ENCODE peak calls at places on chromosomes 11 and 22, in four cellular contexts. A, V, J and K are unnamed samples.
A peak's percentile ranks its signal among the peaks of the same experiment; 100 is the strongest.

GRCh38 chr11:2531987-2532703 is 87.3 kb downstream of the KCNQ1 start:
- DNase-seq in A (no peak), J (no peak), V (no peak), K (no peak)

GRCh38 chr11:7971846-7972245 is 6.6 kb upstream of the NLRP10 start:
- DNase-seq in A (no peak), J (no peak), V (no peak), K (no peak)

GRCh38 chr22:17797721-17798559 is 23.7 kb upstream of the BID start:
- DNase-seq in A (no peak), V (no peak), J (no peak), K (peak; percentile 78)

GRCh38 chr11:11416502-11416901 is 63.5 kb upstream of the CSNK2A3 start:
- DNase-seq in V (no peak), A (no peak), J (no peak), K (no peak)

GRCh38 chr11:44711772-44712608 is 14.8 kb upstream of the TSPAN18 start:
- DNase-seq in J (no peak), A (no peak), V (no peak), K (no peak)

GRCh38 chr11:17300372-17300771 is 23.8 kb downstream of the NUCB2 start:
- DNase-seq in A (no peak), J (no peak), V (no peak), K (no peak)

GRCh38 chr22:49959782-49960158 is 802 bp upstream of the PIM3 start:
- DNase-seq in A (peak; percentile 65), V (no peak), J (peak; percentile 84), K (no peak)

GRCh38 chr11:38254849-38255248 is 1656.8 kb upstream of the RAG2 start:
- DNase-seq in A (no peak), V (no peak), J (no peak), K (no peak)

GRCh38 chr11:32113637-32114203 is 22.8 kb downstream of the RCN1 start:
- DNase-seq in J (peak; percentile 19), V (no peak), A (no peak), K (no peak)

GRCh38 chr11:9386086-9386485 is 1.6 kb downstream of the IPO7 start:
- DNase-seq in V (no peak), J (no peak), A (no peak), K (no peak)

GRCh38 chr22:38295863-38296262 is 21.4 kb downstream of the CSNK1E start:
- DNase-seq in J (peak; percentile 35), A (no peak), V (no peak), K (no peak)

GRCh38 chr11:91081440-91082088 is 858.7 kb upstream of the CHORDC1 start:
- DNase-seq in A (no peak), J (peak; percentile 58), V (peak; percentile 35), K (no peak)

GRCh38 chr11:77401486-77402217 is 72.2 kb downstream of the PAK1 start:
- DNase-seq in A (no peak), V (no peak), J (peak; percentile 50), K (no peak)

GRCh38 chr22:26732284-26732683 is 74.9 kb downstream of the MIAT start:
- DNase-seq in V (no peak), A (no peak), J (no peak), K (no peak)

GRCh38 chr11:19201737-19202605 is at the start of gene CSRP3:
- DNase-seq in J (no peak), V (peak; percentile 80), A (no peak), K (no peak)

GRCh38 chr22:40279017-40279416 is 67.3 kb upstream of the ADSL start:
- DNase-seq in J (no peak), A (peak; percentile 15), V (no peak), K (no peak)

GRCh38 chr11:121265586-121265985 is 27.0 kb upstream of the SC5D start:
- DNase-seq in V (no peak), J (no peak), A (no peak), K (no peak)

GRCh38 chr22:46467006-46467405 is 70.4 kb downstream of the CELSR1 start:
- DNase-seq in V (no peak), J (no peak), A (no peak), K (no peak)

GRCh38 chr11:21537980-21538379 is 654.9 kb upstream of the ANO5 start:
- DNase-seq in V (no peak), J (no peak), A (no peak), K (no peak)

GRCh38 chr22:46105494-46106278 is 44.6 kb upstream of the PPARA start:
- DNase-seq in A (no peak), V (no peak), J (no peak), K (no peak)

GRCh38 chr11:91163619-91164451 is 941.0 kb upstream of the CHORDC1 start:
- DNase-seq in V (no peak), A (no peak), J (no peak), K (no peak)

GRCh38 chr11:69694781-69695180 is 9.0 kb downstream of the FGF19 start:
- DNase-seq in V (no peak), A (no peak), J (peak; percentile 33), K (no peak)

GRCh38 chr11:122852071-122852831 is 14.0 kb downstream of the CRTAM start:
- DNase-seq in J (no peak), V (no peak), A (peak; percentile 73), K (no peak)

GRCh38 chr11:17528181-17528691 is 16.0 kb downstream of the USH1C start:
- DNase-seq in V (peak; percentile 47), A (peak; percentile 70), J (no peak), K (peak; percentile 78)

GRCh38 chr22:30565341-30565740 is 9.1 kb downstream of the GAL3ST1 start:
- DNase-seq in A (no peak), V (no peak), J (no peak), K (no peak)

GRCh38 chr11:18936002-18936673 is 3.1 kb downstream of the MRGPRX1 start:
- DNase-seq in V (no peak), A (no peak), J (no peak), K (no peak)

GRCh38 chr11:113023228-113023627 is 62.0 kb downstream of the NCAM1 start:
- DNase-seq in J (no peak), A (no peak), V (no peak), K (no peak)

GRCh38 chr11:1271002-1271401 is 38.4 kb downstream of the TOLLIP start:
- DNase-seq in V (no peak), A (no peak), J (no peak), K (no peak)

GRCh38 chr11:1271406-1271805 is 38.0 kb downstream of the TOLLIP start:
- DNase-seq in A (no peak), J (no peak), V (no peak), K (no peak)

GRCh38 chr11:1271927-1272326 is 37.5 kb downstream of the TOLLIP start:
- DNase-seq in V (no peak), A (no peak), J (no peak), K (no peak)

GRCh38 chr11:1270476-1270875 is 39.0 kb downstream of the TOLLIP start:
- DNase-seq in J (no peak), V (no peak), A (no peak), K (no peak)

GRCh38 chr11:1269957-1270356 is 39.5 kb downstream of the TOLLIP start:
- DNase-seq in V (no peak), A (no peak), J (no peak), K (no peak)
- TF ChIP-seq CTCF in V (no peak), A (no peak), J (no peak), K (no peak)

GRCh38 chr11:66336234-66337102 is at the start of gene RIN1:
- DNase-seq in J (peak; percentile 92), A (peak; percentile 91), V (peak; percentile 66), K (peak; percentile 80)
- TF ChIP-seq CTCF in J (peak; percentile 52), A (no peak), V (no peak), K (peak; percentile 40)

GRCh38 chr22:21726650-21727049 is 8.9 kb downstream of the YPEL1 start:
- DNase-seq in A (peak; percentile 64), V (no peak), J (no peak), K (peak; percentile 75)
- TF ChIP-seq CTCF in A (peak; percentile 50), V (no peak), J (peak; percentile 43), K (peak; percentile 42)

GRCh38 chr11:36033936-36034335 is 90.1 kb downstream of the LDLRAD3 start:
- DNase-seq in A (no peak), V (no peak), J (no peak), K (no peak)
- TF ChIP-seq CTCF in A (no peak), V (no peak), J (no peak), K (no peak)

GRCh38 chr11:46982797-46983452 is 46.4 kb downstream of the CSTPP1 start:
- DNase-seq in V (no peak), J (no peak), A (no peak), K (no peak)

GRCh38 chr11:46984987-46985386 is 48.4 kb downstream of the CSTPP1 start:
- DNase-seq in J (no peak), V (no peak), A (no peak), K (no peak)

GRCh38 chr11:46991391-46991790 is 54.8 kb downstream of the CSTPP1 start:
- DNase-seq in V (no peak), J (no peak), A (no peak), K (no peak)

GRCh38 chr11:46983598-46983997 is 47.0 kb downstream of the CSTPP1 start:
- DNase-seq in A (no peak), J (no peak), V (no peak), K (no peak)

DNA sequence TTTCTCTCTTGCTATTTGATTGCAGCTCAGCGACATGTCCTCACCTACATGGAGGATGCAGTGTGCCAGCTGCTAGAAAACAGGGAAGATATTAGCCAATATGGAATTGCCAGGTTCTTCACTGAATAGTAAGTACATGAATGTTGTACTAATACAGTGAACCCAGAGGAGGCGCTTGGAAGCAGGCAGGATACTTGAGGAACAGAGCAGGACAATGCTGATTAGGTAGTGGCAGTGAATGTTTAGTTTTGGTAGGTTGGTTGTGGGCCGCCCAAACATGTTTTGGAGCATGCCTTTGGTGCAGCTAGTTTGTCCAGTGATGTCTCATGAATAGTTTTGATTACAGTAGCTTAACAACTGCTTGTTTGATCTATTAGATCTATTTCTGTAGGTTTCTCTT is 50.6 kb downstream of the CSTPP1 start:
- DNase-seq in V (no peak), J (no peak), A (no peak), K (no peak)
- TF ChIP-seq CTCF in V (no peak), J (no peak), A (no peak), K (no peak)